ENCODE peak calls at places on chromosomes 11 and 22, in ten cellular contexts. One of them, this sample, is unnamed.

GRCh38 chr22:42930810-42931420 is 73.8 kb upstream of the ARFGAP3 start:
- DNase-seq in sigmoid colon: no peak
- DNase-seq in EL: peak
- DNase-seq in brain microvascular endothelial cell: peak
- DNase-seq in choroid plexus epithelial cell: no peak
- DNase-seq in activated T-cell treated with anti-CD3 and anti-CD28 coated beads, Interleukin-2, amount 50 U/mL, for 1 hour: no peak
- DNase-seq in neural crest cell: no peak
- DNase-seq in stimulated activated naive CD4-positive, alpha-beta T cell treated with Interleukin-2 at 50 U/mL for 16 hours: no peak
- DNase-seq in NCI-H2227 treated with DMSO at 0.1 percent for 48 hours: no peak
- DNase-seq in ureter: no peak
- DNase-seq in this sample: no peak

GRCh38 chr11:12840871-12841516 is 166.8 kb downstream of the TEAD1 start:
- DNase-seq in choroid plexus epithelial cell: peak
- DNase-seq in ureter: no peak
- DNase-seq in NCI-H2227 treated with DMSO at 0.1 percent for 48 hours: peak
- DNase-seq in sigmoid colon: no peak
- DNase-seq in stimulated activated naive CD4-positive, alpha-beta T cell treated with Interleukin-2 at 50 U/mL for 16 hours: no peak
- DNase-seq in activated T-cell treated with anti-CD3 and anti-CD28 coated beads, Interleukin-2, amount 50 U/mL, for 1 hour: no peak
- DNase-seq in EL: peak
- DNase-seq in neural crest cell: no peak
- DNase-seq in brain microvascular endothelial cell: no peak
- DNase-seq in this sample: no peak

GRCh38 chr11:65719887-65720236 is 736 bp downstream of the RNASEH2C start:
- DNase-seq in activated T-cell treated with anti-CD3 and anti-CD28 coated beads, Interleukin-2, amount 50 U/mL, for 1 hour: no peak
- DNase-seq in ureter: no peak
- DNase-seq in stimulated activated naive CD4-positive, alpha-beta T cell treated with Interleukin-2 at 50 U/mL for 16 hours: no peak
- DNase-seq in EL: peak
- DNase-seq in brain microvascular endothelial cell: peak
- DNase-seq in neural crest cell: no peak
- DNase-seq in NCI-H2227 treated with DMSO at 0.1 percent for 48 hours: no peak
- DNase-seq in choroid plexus epithelial cell: peak
- DNase-seq in sigmoid colon: no peak
- DNase-seq in this sample: peak

GRCh38 chr11:134510171-134510570 is 98.1 kb upstream of the B3GAT1 start:
- DNase-seq in sigmoid colon: no peak
- DNase-seq in NCI-H2227 treated with DMSO at 0.1 percent for 48 hours: no peak
- DNase-seq in ureter: peak
- DNase-seq in neural crest cell: no peak
- DNase-seq in EL: no peak
- DNase-seq in brain microvascular endothelial cell: no peak
- DNase-seq in activated T-cell treated with anti-CD3 and anti-CD28 coated beads, Interleukin-2, amount 50 U/mL, for 1 hour: peak
- DNase-seq in choroid plexus epithelial cell: no peak
- DNase-seq in stimulated activated naive CD4-positive, alpha-beta T cell treated with Interleukin-2 at 50 U/mL for 16 hours: no peak
- DNase-seq in this sample: no peak

GRCh38 chr11:3123761-3124733 is 41.1 kb downstream of the OSBPL5 start:
- DNase-seq in neural crest cell: no peak
- DNase-seq in choroid plexus epithelial cell: peak
- DNase-seq in ureter: peak
- DNase-seq in activated T-cell treated with anti-CD3 and anti-CD28 coated beads, Interleukin-2, amount 50 U/mL, for 1 hour: peak
- DNase-seq in EL: peak
- DNase-seq in stimulated activated naive CD4-positive, alpha-beta T cell treated with Interleukin-2 at 50 U/mL for 16 hours: no peak
- DNase-seq in sigmoid colon: peak
- DNase-seq in brain microvascular endothelial cell: peak
- DNase-seq in NCI-H2227 treated with DMSO at 0.1 percent for 48 hours: no peak
- DNase-seq in this sample: no peak

GRCh38 chr11:94585375-94585774 is 18.2 kb downstream of the PIWIL4 start:
- DNase-seq in brain microvascular endothelial cell: no peak
- DNase-seq in ureter: no peak
- DNase-seq in NCI-H2227 treated with DMSO at 0.1 percent for 48 hours: no peak
- DNase-seq in sigmoid colon: no peak
- DNase-seq in activated T-cell treated with anti-CD3 and anti-CD28 coated beads, Interleukin-2, amount 50 U/mL, for 1 hour: no peak
- DNase-seq in stimulated activated naive CD4-positive, alpha-beta T cell treated with Interleukin-2 at 50 U/mL for 16 hours: no peak
- DNase-seq in neural crest cell: no peak
- DNase-seq in EL: no peak
- DNase-seq in choroid plexus epithelial cell: no peak
- DNase-seq in this sample: no peak

GRCh38 chr11:119397740-119398139 is 16.2 kb upstream of the USP2 start:
- DNase-seq in EL: no peak
- DNase-seq in sigmoid colon: no peak
- DNase-seq in activated T-cell treated with anti-CD3 and anti-CD28 coated beads, Interleukin-2, amount 50 U/mL, for 1 hour: no peak
- DNase-seq in ureter: no peak
- DNase-seq in stimulated activated naive CD4-positive, alpha-beta T cell treated with Interleukin-2 at 50 U/mL for 16 hours: no peak
- DNase-seq in brain microvascular endothelial cell: no peak
- DNase-seq in NCI-H2227 treated with DMSO at 0.1 percent for 48 hours: no peak
- DNase-seq in choroid plexus epithelial cell: no peak
- DNase-seq in neural crest cell: no peak
- DNase-seq in this sample: no peak

GRCh38 chr11:7353100-7353499 is 101.4 kb downstream of the SYT9 start:
- DNase-seq in stimulated activated naive CD4-positive, alpha-beta T cell treated with Interleukin-2 at 50 U/mL for 16 hours: no peak
- DNase-seq in brain microvascular endothelial cell: peak
- DNase-seq in EL: peak
- DNase-seq in activated T-cell treated with anti-CD3 and anti-CD28 coated beads, Interleukin-2, amount 50 U/mL, for 1 hour: no peak
- DNase-seq in NCI-H2227 treated with DMSO at 0.1 percent for 48 hours: no peak
- DNase-seq in choroid plexus epithelial cell: peak
- DNase-seq in neural crest cell: peak
- DNase-seq in ureter: no peak
- DNase-seq in sigmoid colon: no peak
- DNase-seq in this sample: no peak

GRCh38 chr22:50584106-50585096 is 1.8 kb upstream of the CHKB start:
- DNase-seq in activated T-cell treated with anti-CD3 and anti-CD28 coated beads, Interleukin-2, amount 50 U/mL, for 1 hour: no peak
- DNase-seq in choroid plexus epithelial cell: no peak
- DNase-seq in ureter: no peak
- DNase-seq in EL: no peak
- DNase-seq in neural crest cell: no peak
- DNase-seq in sigmoid colon: no peak
- DNase-seq in NCI-H2227 treated with DMSO at 0.1 percent for 48 hours: no peak
- DNase-seq in stimulated activated naive CD4-positive, alpha-beta T cell treated with Interleukin-2 at 50 U/mL for 16 hours: no peak
- DNase-seq in brain microvascular endothelial cell: no peak
- DNase-seq in this sample: no peak

GRCh38 chr22:20503816-20504215 is 3.6 kb upstream of the MED15 start:
- DNase-seq in stimulated activated naive CD4-positive, alpha-beta T cell treated with Interleukin-2 at 50 U/mL for 16 hours: no peak
- DNase-seq in brain microvascular endothelial cell: no peak
- DNase-seq in activated T-cell treated with anti-CD3 and anti-CD28 coated beads, Interleukin-2, amount 50 U/mL, for 1 hour: no peak
- DNase-seq in NCI-H2227 treated with DMSO at 0.1 percent for 48 hours: no peak
- DNase-seq in ureter: no peak
- DNase-seq in EL: peak
- DNase-seq in choroid plexus epithelial cell: peak
- DNase-seq in sigmoid colon: no peak
- DNase-seq in neural crest cell: no peak
- DNase-seq in this sample: no peak

GRCh38 chr11:7592706-7593105 is 78.9 kb downstream of the PPFIBP2 start:
- DNase-seq in NCI-H2227 treated with DMSO at 0.1 percent for 48 hours: no peak
- DNase-seq in activated T-cell treated with anti-CD3 and anti-CD28 coated beads, Interleukin-2, amount 50 U/mL, for 1 hour: no peak
- DNase-seq in brain microvascular endothelial cell: no peak
- DNase-seq in ureter: no peak
- DNase-seq in neural crest cell: no peak
- DNase-seq in stimulated activated naive CD4-positive, alpha-beta T cell treated with Interleukin-2 at 50 U/mL for 16 hours: no peak
- DNase-seq in choroid plexus epithelial cell: peak
- DNase-seq in EL: peak
- DNase-seq in sigmoid colon: no peak
- DNase-seq in this sample: no peak

GRCh38 chr11:9815486-9816136 is 151.7 kb downstream of the SWAP70 start:
- DNase-seq in neural crest cell: no peak
- DNase-seq in EL: peak
- DNase-seq in NCI-H2227 treated with DMSO at 0.1 percent for 48 hours: no peak
- DNase-seq in stimulated activated naive CD4-positive, alpha-beta T cell treated with Interleukin-2 at 50 U/mL for 16 hours: no peak
- DNase-seq in brain microvascular endothelial cell: peak
- DNase-seq in choroid plexus epithelial cell: peak
- DNase-seq in sigmoid colon: no peak
- DNase-seq in activated T-cell treated with anti-CD3 and anti-CD28 coated beads, Interleukin-2, amount 50 U/mL, for 1 hour: no peak
- DNase-seq in ureter: no peak
- DNase-seq in this sample: no peak

GRCh38 chr11:103051158-103051801 is 40.7 kb downstream of the DCUN1D5 start:
- DNase-seq in EL: peak
- DNase-seq in neural crest cell: no peak
- DNase-seq in stimulated activated naive CD4-positive, alpha-beta T cell treated with Interleukin-2 at 50 U/mL for 16 hours: no peak
- DNase-seq in choroid plexus epithelial cell: no peak
- DNase-seq in ureter: no peak
- DNase-seq in NCI-H2227 treated with DMSO at 0.1 percent for 48 hours: no peak
- DNase-seq in sigmoid colon: no peak
- DNase-seq in brain microvascular endothelial cell: no peak
- DNase-seq in activated T-cell treated with anti-CD3 and anti-CD28 coated beads, Interleukin-2, amount 50 U/mL, for 1 hour: no peak
- DNase-seq in this sample: no peak

GRCh38 chr22:43305806-43306205 is 37.4 kb downstream of the SCUBE1 start:
- DNase-seq in NCI-H2227 treated with DMSO at 0.1 percent for 48 hours: no peak
- DNase-seq in EL: no peak
- DNase-seq in choroid plexus epithelial cell: no peak
- DNase-seq in sigmoid colon: no peak
- DNase-seq in brain microvascular endothelial cell: no peak
- DNase-seq in stimulated activated naive CD4-positive, alpha-beta T cell treated with Interleukin-2 at 50 U/mL for 16 hours: no peak
- DNase-seq in neural crest cell: no peak
- DNase-seq in ureter: no peak
- DNase-seq in activated T-cell treated with anti-CD3 and anti-CD28 coated beads, Interleukin-2, amount 50 U/mL, for 1 hour: no peak
- DNase-seq in this sample: no peak

GRCh38 chr22:30212363-30212995 is 34.1 kb downstream of the LIF start:
- DNase-seq in ureter: peak
- DNase-seq in stimulated activated naive CD4-positive, alpha-beta T cell treated with Interleukin-2 at 50 U/mL for 16 hours: no peak
- DNase-seq in activated T-cell treated with anti-CD3 and anti-CD28 coated beads, Interleukin-2, amount 50 U/mL, for 1 hour: no peak
- DNase-seq in choroid plexus epithelial cell: peak
- DNase-seq in neural crest cell: no peak
- DNase-seq in NCI-H2227 treated with DMSO at 0.1 percent for 48 hours: no peak
- DNase-seq in sigmoid colon: peak
- DNase-seq in EL: peak
- DNase-seq in brain microvascular endothelial cell: peak
- DNase-seq in this sample: no peak

GRCh38 chr11:46543564-46543963 is 50.3 kb downstream of the AMBRA1 start:
- DNase-seq in NCI-H2227 treated with DMSO at 0.1 percent for 48 hours: no peak
- DNase-seq in ureter: no peak
- DNase-seq in EL: no peak
- DNase-seq in stimulated activated naive CD4-positive, alpha-beta T cell treated with Interleukin-2 at 50 U/mL for 16 hours: no peak
- DNase-seq in choroid plexus epithelial cell: no peak
- DNase-seq in neural crest cell: no peak
- DNase-seq in brain microvascular endothelial cell: no peak
- DNase-seq in activated T-cell treated with anti-CD3 and anti-CD28 coated beads, Interleukin-2, amount 50 U/mL, for 1 hour: no peak
- DNase-seq in sigmoid colon: no peak
- DNase-seq in this sample: no peak

GRCh38 chr22:28773461-28773867 is 969 bp downstream of the CCDC117 start:
- DNase-seq in sigmoid colon: no peak
- DNase-seq in NCI-H2227 treated with DMSO at 0.1 percent for 48 hours: no peak
- DNase-seq in stimulated activated naive CD4-positive, alpha-beta T cell treated with Interleukin-2 at 50 U/mL for 16 hours: no peak
- DNase-seq in neural crest cell: no peak
- DNase-seq in activated T-cell treated with anti-CD3 and anti-CD28 coated beads, Interleukin-2, amount 50 U/mL, for 1 hour: no peak
- DNase-seq in EL: no peak
- DNase-seq in brain microvascular endothelial cell: no peak
- DNase-seq in choroid plexus epithelial cell: peak
- DNase-seq in ureter: no peak
- DNase-seq in this sample: peak

GRCh38 chr11:5117588-5117987 is 20.6 kb downstream of the OR52A5 start:
- DNase-seq in sigmoid colon: no peak
- DNase-seq in EL: no peak
- DNase-seq in NCI-H2227 treated with DMSO at 0.1 percent for 48 hours: no peak
- DNase-seq in stimulated activated naive CD4-positive, alpha-beta T cell treated with Interleukin-2 at 50 U/mL for 16 hours: no peak
- DNase-seq in neural crest cell: no peak
- DNase-seq in choroid plexus epithelial cell: no peak
- DNase-seq in activated T-cell treated with anti-CD3 and anti-CD28 coated beads, Interleukin-2, amount 50 U/mL, for 1 hour: no peak
- DNase-seq in ureter: no peak
- DNase-seq in brain microvascular endothelial cell: no peak
- DNase-seq in this sample: no peak

GRCh38 chr22:43225609-43226008 is 38.7 kb upstream of the TTLL12 start:
- DNase-seq in activated T-cell treated with anti-CD3 and anti-CD28 coated beads, Interleukin-2, amount 50 U/mL, for 1 hour: no peak
- DNase-seq in neural crest cell: no peak
- DNase-seq in ureter: no peak
- DNase-seq in EL: no peak
- DNase-seq in choroid plexus epithelial cell: no peak
- DNase-seq in sigmoid colon: no peak
- DNase-seq in stimulated activated naive CD4-positive, alpha-beta T cell treated with Interleukin-2 at 50 U/mL for 16 hours: no peak
- DNase-seq in NCI-H2227 treated with DMSO at 0.1 percent for 48 hours: no peak
- DNase-seq in brain microvascular endothelial cell: no peak
- DNase-seq in this sample: no peak

This sample was measured in SK-N-DZ.